ENCODE peak calls at places on chromosomes 3 and 15, in five cellular contexts. O is LHCN-M2, C is uterus, T is Kasumi-1, V is NCI-H2081. I is an unnamed sample.

GRCh38 chr15:38490231-38490630 is 36.3 kb downstream of the FAM98B start:
- DNase-seq in T (no peak), C (no peak), O (no peak), V (no peak), I (no peak)

GRCh38 chr3:169901453-169901852 is 9.9 kb upstream of the SAMD7 start:
- DNase-seq in T (peak), C (no peak), V (no peak), O (no peak), I (no peak)

GRCh38 chr3:62602987-62603386 is 229.6 kb upstream of the FEZF2 start:
- DNase-seq in O (no peak), C (no peak), V (no peak), T (no peak), I (no peak)

GRCh38 chr3:58999779-59000170 is 50.0 kb downstream of the CFAP20DC start:
- DNase-seq in C (no peak), T (no peak), O (peak), V (no peak), I (no peak)

GRCh38 chr3:98136631-98137030 is 6.1 kb downstream of the OR5H1 start:
- DNase-seq in C (no peak), V (no peak), O (no peak), T (no peak), I (no peak)

GRCh38 chr15:41183580-41183979 is 47.0 kb downstream of the EXD1 start:
- DNase-seq in C (no peak), O (no peak), T (no peak), V (no peak), I (no peak)

GRCh38 chr3:67515778-67516177 is 138.6 kb downstream of the SUCLG2 start:
- DNase-seq in T (no peak), C (no peak), V (no peak), O (no peak), I (no peak)

GRCh38 chr3:16400143-16400935 is 113.2 kb downstream of the RFTN1 start:
- DNase-seq in T (no peak), V (no peak), C (no peak), O (no peak), I (no peak)

GRCh38 chr3:195175076-195175475 is 95.9 kb downstream of the XXYLT1 start:
- DNase-seq in C (peak), O (no peak), T (peak), V (no peak), I (no peak)

GRCh38 chr15:31513178-31513577 is 186.5 kb downstream of the KLF13 start:
- DNase-seq in O (no peak), T (no peak), C (no peak), V (no peak), I (no peak)

GRCh38 chr3:59318881-59319280 is 269.1 kb upstream of the CFAP20DC start:
- DNase-seq in C (no peak), V (no peak), T (no peak), O (no peak), I (no peak)

GRCh38 chr15:61598655-61599054 is 369.6 kb upstream of the RORA start:
- DNase-seq in V (peak), C (no peak), O (no peak), T (no peak), I (no peak)

GRCh38 chr3:46707601-46708011 is 6.4 kb downstream of the TMIE start:
- DNase-seq in T (no peak), V (no peak), O (no peak), C (peak), I (no peak)

GRCh38 chr3:47475029-47475569 is 642 bp downstream of the SCAP start:
- DNase-seq in T (no peak), V (no peak), C (no peak), O (peak), I (no peak)

GRCh38 chr3:165852150-165852549 is 14.9 kb upstream of the BCHE start:
- DNase-seq in V (no peak), T (no peak), C (no peak), O (no peak), I (no peak)

GRCh38 chr3:12229896-12230295 is 59.0 kb upstream of the PPARG start:
- DNase-seq in T (no peak), C (no peak), O (no peak), V (no peak), I (no peak)

GRCh38 chr3:100103558-100104441 is 10.5 kb downstream of the FILIP1L start:
- DNase-seq in T (no peak), C (no peak), V (peak), O (peak), I (no peak)

GRCh38 chr15:55084216-55084615 is 112.5 kb downstream of the RSL24D1 start:
- DNase-seq in V (no peak), C (no peak), O (no peak), T (no peak), I (no peak)

GRCh38 chr15:83926116-83926515 is 272.2 kb downstream of the ADAMTSL3 start:
- DNase-seq in V (no peak), T (no peak), C (no peak), O (peak), I (no peak)

GRCh38 chr3:4722103-4722502 is 229.0 kb downstream of the ITPR1 start:
- DNase-seq in O (peak), T (peak), C (no peak), V (no peak), I (no peak)

GRCh38 chr15:78033864-78034263 is 43.6 kb downstream of the TBC1D2B start:
- DNase-seq in O (no peak), C (no peak), V (peak), T (no peak), I (no peak)

GRCh38 chr3:108780235-108780634 is 23.0 kb upstream of the RETNLB start:
- DNase-seq in V (no peak), C (no peak), O (no peak), T (no peak), I (no peak)

GRCh38 chr3:75325716-75326115 is 338.4 kb upstream of the FRG2C start:
- DNase-seq in O (no peak), T (no peak), V (no peak), C (no peak), I (no peak)

GRCh38 chr3:68163961-68164360 is 509.5 kb upstream of the SUCLG2 start:
- DNase-seq in C (no peak), T (no peak), V (no peak), O (no peak), I (no peak)

GRCh38 chr3:53089511-53089910 is 40.7 kb downstream of the RFT1 start:
- DNase-seq in O (no peak), T (no peak), V (no peak), C (no peak), I (no peak)

I was measured in esophagus squamous epithelium.